ENCODE peak calls at places on chromosomes 12 and 14, in nine cellular contexts. K, H, T, F, X, O, I, J and L are unnamed samples.

GRCh38 chr12:58364389-58365086 is 423.2 kb downstream of the ATP23 start:
- DNase-seq in K (no peak), H (peak), T (no peak), F (peak), X (no peak), O (no peak), I (peak), J (no peak), L (peak)

GRCh38 chr12:32671930-32672785 is 6.9 kb upstream of the DNM1L start:
- DNase-seq in K (no peak), H (peak), T (no peak), F (peak), X (peak), O (no peak), I (peak), J (no peak), L (peak)

GRCh38 chr14:59688224-59689170 is 111.9 kb upstream of the CCDC175 start:
- DNase-seq in K (no peak), H (peak), T (peak), F (peak), X (peak), O (no peak), I (peak), J (no peak), L (peak)

GRCh38 chr12:65825573-65826512 is 1.6 kb downstream of the HMGA2 start:
- DNase-seq in K (peak), H (peak), T (peak), F (peak), X (no peak), O (no peak), I (peak), J (no peak), L (peak)

GRCh38 chr14:104966261-104967143 is 11.7 kb downstream of the AHNAK2 start:
- DNase-seq in K (peak), H (no peak), T (no peak), F (no peak), X (no peak), O (no peak), I (no peak), J (no peak), L (no peak)

GRCh38 chr14:104681689-104682074 is 7.7 kb upstream of the INF2 start:
- DNase-seq in K (peak), H (peak), T (peak), F (peak), X (no peak), O (no peak), I (peak), J (no peak), L (peak)

GRCh38 chr12:112997506-112997905 is 19.2 kb downstream of the OAS2 start:
- DNase-seq in K (no peak), H (no peak), T (no peak), F (no peak), X (no peak), O (no peak), I (no peak), J (no peak), L (peak)

GRCh38 chr12:124543591-124544310 is 23.7 kb downstream of the NCOR2 start:
- DNase-seq in K (no peak), H (no peak), T (peak), F (peak), X (no peak), O (no peak), I (no peak), J (no peak), L (no peak)

GRCh38 chr12:129413295-129413694 is 490.5 kb downstream of the TMEM132D start:
- DNase-seq in K (no peak), H (no peak), T (no peak), F (no peak), X (no peak), O (no peak), I (no peak), J (no peak), L (no peak)

GRCh38 chr14:49173765-49174373 is 412.3 kb downstream of the RPS29 start:
- DNase-seq in K (no peak), H (peak), T (peak), F (peak), X (peak), O (no peak), I (peak), J (no peak), L (peak)

GRCh38 chr14:103126873-103127304 is 3.6 kb downstream of the TNFAIP2 start:
- DNase-seq in K (peak), H (peak), T (peak), F (peak), X (no peak), O (no peak), I (no peak), J (no peak), L (peak)

GRCh38 chr12:57096099-57096572 is 7.2 kb downstream of the NAB2 start:
- DNase-seq in K (no peak), H (peak), T (no peak), F (peak), X (no peak), O (no peak), I (no peak), J (no peak), L (peak)

GRCh38 chr12:86117711-86118110 is 138.5 kb downstream of the MGAT4C start:
- DNase-seq in K (no peak), H (no peak), T (no peak), F (no peak), X (no peak), O (no peak), I (no peak), J (no peak), L (no peak)

GRCh38 chr12:54657048-54657696 is 9.0 kb upstream of the DCD start:
- DNase-seq in K (no peak), H (no peak), T (peak), F (no peak), X (no peak), O (no peak), I (no peak), J (no peak), L (peak)